ENCODE peak calls at places on chromosomes 11 and 22, in ten cellular contexts. X, E, T, H, R, Z, S, L, D and P are unnamed samples.

GRCh38 chr11:36090351-36091245 is 146.7 kb downstream of the LDLRAD3 start:
- DNase-seq in E (no peak), X (no peak), D (no peak), H (no peak), R (no peak), L (no peak), Z (no peak), T (no peak), S (no peak), P (no peak)

GRCh38 chr11:78688460-78688859 is 113.8 kb upstream of the NARS2 start:
- DNase-seq in L (no peak), R (no peak), H (no peak), E (no peak), D (no peak), X (no peak), S (no peak), Z (no peak), T (no peak), P (peak)

GRCh38 chr11:19905280-19905853 is 192.7 kb downstream of the NAV2 start:
- DNase-seq in D (no peak), R (no peak), Z (no peak), L (no peak), X (peak), E (peak), H (no peak), S (no peak), T (no peak), P (peak)

GRCh38 chr11:40149721-40150120 is 1309.7 kb downstream of the LRRC4C start:
- DNase-seq in E (no peak), X (no peak), L (no peak), D (no peak), H (no peak), S (no peak), T (no peak), R (no peak), Z (no peak), P (no peak)

GRCh38 chr11:68213135-68213515 is at the start of gene KMT5B:
- DNase-seq in L (peak), T (peak), R (no peak), S (peak), Z (no peak), D (peak), H (peak), E (peak), X (peak), P (peak)

GRCh38 chr11:3158821-3159220 is 6.3 kb downstream of the OSBPL5 start:
- DNase-seq in D (peak), S (peak), T (peak), E (no peak), L (no peak), R (no peak), Z (no peak), H (no peak), X (no peak), P (no peak)

GRCh38 chr11:69841859-69842698 is 22.9 kb upstream of the FGF3 start:
- DNase-seq in S (no peak), E (peak), Z (no peak), L (no peak), T (peak), D (peak), R (no peak), X (no peak), H (no peak), P (no peak)

GRCh38 chr11:46380340-46381045 is 976 bp upstream of the MDK start:
- DNase-seq in R (no peak), X (peak), E (no peak), S (peak), H (peak), L (peak), T (peak), Z (peak), D (peak), P (peak)

GRCh38 chr11:112627588-112628045 is 333.6 kb upstream of the NCAM1 start:
- DNase-seq in T (no peak), H (no peak), Z (no peak), X (no peak), S (no peak), E (no peak), D (no peak), L (no peak), R (no peak), P (no peak)

GRCh38 chr11:70313945-70314344 is 43.5 kb downstream of the PPFIA1 start:
- DNase-seq in L (no peak), H (no peak), Z (no peak), R (no peak), T (no peak), X (no peak), E (no peak), D (no peak), S (no peak), P (no peak)

GRCh38 chr11:504053-504993 is 2.7 kb downstream of the RNH1 start:
- DNase-seq in D (peak), H (peak), X (peak), R (no peak), Z (peak), T (peak), L (peak), S (no peak), E (no peak), P (peak)

GRCh38 chr11:14312736-14313438 is 46.1 kb downstream of the RRAS2 start:
- DNase-seq in H (no peak), Z (no peak), D (no peak), R (no peak), E (no peak), X (peak), L (no peak), S (no peak), T (no peak), P (no peak)

GRCh38 chr11:110710520-110711381 is 1.5 kb downstream of the ARHGAP20 start:
- DNase-seq in Z (no peak), H (peak), T (peak), L (peak), X (peak), D (peak), R (no peak), S (peak), E (no peak), P (peak)

GRCh38 chr11:112279901-112280267 is 19.2 kb upstream of the PLET1 start:
- DNase-seq in X (peak), D (peak), L (peak), H (peak), R (no peak), E (no peak), S (peak), Z (no peak), T (peak), P (peak)

GRCh38 chr22:44191036-44191454 is 10.3 kb downstream of the PARVG start:
- DNase-seq in E (no peak), T (no peak), R (no peak), X (peak), Z (no peak), L (no peak), D (peak), S (no peak), H (no peak), P (no peak)

GRCh38 chr22:45069925-45070324 is 60.1 kb upstream of the PHF21B start:
- DNase-seq in L (no peak), Z (no peak), E (no peak), D (no peak), T (no peak), R (no peak), S (no peak), H (no peak), X (no peak), P (peak)

GRCh38 chr11:2891901-2892214 is 6.3 kb upstream of the CDKN1C start:
- DNase-seq in D (no peak), H (peak), T (peak), R (no peak), X (no peak), L (peak), S (peak), E (no peak), Z (no peak), P (no peak)

GRCh38 chr11:112790286-112790685 is 170.9 kb upstream of the NCAM1 start:
- DNase-seq in L (no peak), T (no peak), S (no peak), D (no peak), H (no peak), X (no peak), R (no peak), E (no peak), Z (no peak), P (no peak)

GRCh38 chr22:18114495-18114894 is 3.9 kb downstream of the TUBA8 start:
- DNase-seq in S (no peak), L (no peak), E (no peak), R (no peak), H (no peak), T (no peak), D (no peak), X (no peak), Z (no peak), P (no peak)

GRCh38 chr11:73288197-73288872 is 16.2 kb downstream of the P2RY6 start:
- DNase-seq in R (no peak), T (no peak), X (no peak), S (no peak), L (no peak), Z (no peak), E (no peak), D (peak), H (no peak), P (no peak)

GRCh38 chr11:10796191-10796590 is 12.5 kb downstream of the EIF4G2 start:
- DNase-seq in R (no peak), T (no peak), S (no peak), D (no peak), H (no peak), E (no peak), X (no peak), L (no peak), Z (no peak), P (no peak)

GRCh38 chr11:45805305-45806071 is 539 bp downstream of the SLC35C1 start:
- DNase-seq in R (no peak), H (peak), S (peak), X (peak), D (peak), T (peak), Z (no peak), E (no peak), L (peak), P (no peak)

GRCh38 chr22:30021881-30022619 is 58.2 kb upstream of the HORMAD2 start:
- DNase-seq in L (peak), S (no peak), Z (no peak), H (peak), E (no peak), T (no peak), R (no peak), D (no peak), X (no peak), P (no peak)

GRCh38 chr11:94873910-94874575 is 99.3 kb downstream of the CWC15 start:
- DNase-seq in H (no peak), R (no peak), X (no peak), D (no peak), Z (peak), L (no peak), S (no peak), E (no peak), T (peak), P (no peak)

GRCh38 chr11:17544181-17544622 is at the start of gene USH1C:
- DNase-seq in D (peak), S (peak), R (no peak), T (no peak), L (no peak), X (no peak), H (peak), E (peak), Z (no peak), P (peak)

GRCh38 chr22:35889071-35889470 is 139.6 kb downstream of the RBFOX2 start:
- DNase-seq in L (no peak), T (no peak), D (no peak), E (no peak), X (no peak), H (no peak), R (no peak), Z (no peak), S (no peak), P (no peak)

GRCh38 chr11:18614667-18615066 is 15.1 kb downstream of the MISFA start:
- DNase-seq in L (no peak), X (no peak), Z (no peak), T (no peak), D (no peak), R (no peak), E (no peak), S (no peak), H (no peak), P (no peak)

GRCh38 chr22:39661842-39662676 is 91.5 kb downstream of the CACNA1I start:
- DNase-seq in X (no peak), Z (no peak), D (no peak), E (no peak), L (no peak), H (peak), S (peak), R (no peak), T (no peak), P (peak)

GRCh38 chr22:39661501-39661841 is 90.9 kb downstream of the CACNA1I start:
- DNase-seq in R (no peak), H (no peak), X (no peak), S (no peak), E (no peak), T (no peak), L (no peak), Z (no peak), D (no peak), P (no peak)

GRCh38 chr22:39663751-39664150 is 93.2 kb downstream of the CACNA1I start:
- DNase-seq in R (no peak), D (no peak), T (no peak), Z (no peak), E (no peak), X (no peak), L (no peak), S (no peak), H (peak), P (no peak)

GRCh38 chr22:39664485-39665200 is 94.1 kb downstream of the CACNA1I start:
- DNase-seq in T (no peak), S (peak), Z (no peak), E (no peak), D (no peak), L (no peak), H (no peak), R (no peak), X (no peak), P (no peak)

GRCh38 chr22:39662677-39663034 is 92.1 kb downstream of the CACNA1I start:
- DNase-seq in D (no peak), Z (no peak), S (no peak), X (no peak), E (no peak), T (no peak), R (no peak), L (no peak), H (no peak), P (no peak)
- H3K27ac ChIP-seq in D (no peak), Z (no peak), S (no peak), X (no peak), E (no peak), T (no peak), R (no peak), L (no peak), H (no peak), P (no peak)

GRCh38 chr11:125918140-125918840 is 14.0 kb downstream of the DDX25 start:
- DNase-seq in X (no peak), R (no peak), E (no peak), T (no peak), H (no peak), D (no peak), Z (no peak), S (no peak), L (no peak), P (no peak)
- TF ChIP-seq CTCF in X (no peak), R (no peak), E (no peak), T (no peak), H (no peak), D (no peak), Z (no peak), S (no peak), L (no peak), P (no peak)

DNA sequence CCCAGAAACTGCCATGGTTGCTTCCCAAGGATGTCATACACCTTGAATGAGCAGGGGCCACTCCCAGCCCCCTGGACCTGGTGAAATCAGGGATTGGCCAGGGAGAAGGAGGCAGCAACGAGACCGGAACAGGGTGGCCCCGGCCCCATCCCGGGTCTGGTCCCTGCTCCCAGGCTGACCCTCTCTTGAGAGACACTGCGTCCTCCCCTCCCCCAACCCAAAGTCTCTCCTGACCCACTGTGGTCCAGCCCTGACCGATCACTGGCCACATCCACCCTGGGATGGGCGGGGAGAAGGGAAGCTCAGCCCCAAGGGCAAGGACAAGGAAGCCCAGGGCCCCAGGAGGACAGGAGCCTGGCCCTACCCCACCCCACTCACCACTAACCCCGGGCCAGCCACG is 12.4 kb downstream of the CYTH4 start:
- DNase-seq in H (no peak), E (no peak), Z (no peak), R (no peak), X (no peak), L (no peak), S (no peak), T (no peak), D (no peak), P (no peak)
- H3K27ac ChIP-seq in H (no peak), E (no peak), Z (no peak), R (no peak), X (no peak), L (no peak), S (no peak), T (no peak), D (no peak), P (no peak)

GRCh38 chr22:20027966-20028854 is 7.3 kb downstream of the TANGO2 start:
- DNase-seq in H (no peak), Z (no peak), S (no peak), X (peak), L (no peak), T (no peak), D (peak), E (no peak), R (no peak), P (no peak)
- TF ChIP-seq CTCF in H (no peak), Z (no peak), S (no peak), X (peak), L (peak), T (no peak), D (no peak), E (peak), R (no peak), P (peak)